ENCODE peak calls at places on chromosomes 3 and 15, in four cellular contexts. M is anterior cingulate cortex, G is B cell, C is GM04504. R is an unnamed sample.

GRCh38 chr3:179898024-179898423 is 138.7 kb downstream of the PEX5L start:
- DNase-seq in M (no peak), G (no peak), C (no peak), R (peak)

GRCh38 chr3:36763850-36764703 is at the start of gene DCLK3:
- DNase-seq in M (peak), G (no peak), C (no peak), R (no peak)

GRCh38 chr15:68820205-68820588 is 498 bp downstream of the ANP32A start:
- DNase-seq in M (peak), G (peak), C (no peak), R (peak)

GRCh38 chr15:52438047-52438446 is 90.6 kb downstream of the MYO5A start:
- DNase-seq in M (no peak), G (no peak), C (no peak), R (no peak)

GRCh38 chr3:67489816-67490215 is 164.6 kb downstream of the SUCLG2 start:
- DNase-seq in M (no peak), G (no peak), C (peak), R (no peak)

GRCh38 chr3:127997961-127998360 is 54.3 kb upstream of the SEC61A1 start:
- DNase-seq in M (no peak), G (no peak), C (no peak), R (no peak)

GRCh38 chr15:96327155-96327741 is 3.3 kb upstream of the NR2F2 start:
- DNase-seq in M (no peak), G (no peak), C (peak), R (peak)

GRCh38 chr3:180275176-180275575 is 238.4 kb upstream of the PEX5L start:
- DNase-seq in M (no peak), G (no peak), C (no peak), R (no peak)

R was measured in GM13977.